ENCODE peak calls at places on chromosomes 4 and X, in nine cellular contexts. R is GM23248, I is PC-3, M is hepatocyte, N is MM.1S, Q is SK-N-SH, K is neural progenitor cell, S is HCT116, F is GM23338. L is an unnamed sample. For H3K4me1, the result is how much of the 10 kb centered on the place peaks cover.

GRCh38 chr4:98566491-98567008 is 91.9 kb downstream of the TSPAN5 start:
- DNase-seq in I (no peak), S (no peak), R (peak), K (no peak), F (no peak), N (no peak), Q (no peak), M (peak), L (no peak)

GRCh38 chr4:150033937-150034336 is 44.3 kb upstream of the DCLK2 start:
- DNase-seq in K (no peak), N (no peak), Q (no peak), I (peak), M (no peak), R (peak), F (no peak), S (no peak), L (no peak)

GRCh38 chrX:13091111-13091765 is 46.8 kb upstream of the FAM9C start:
- DNase-seq in M (no peak), F (no peak), Q (no peak), R (no peak), N (no peak), K (no peak), S (no peak), I (no peak), L (no peak)

GRCh38 chr4:183142566-183143545 is 43.8 kb downstream of the WWC2 start:
- DNase-seq in R (peak), N (no peak), Q (peak), F (no peak), I (peak), S (no peak), K (no peak), M (peak), L (no peak)

GRCh38 chr4:83212041-83212851 is 72.4 kb downstream of the COQ2 start:
- DNase-seq in I (no peak), M (peak), K (no peak), S (no peak), Q (no peak), F (no peak), R (no peak), N (peak), L (peak)

GRCh38 chr4:152278505-152279301 is 257.2 kb downstream of the FBXW7 start:
- DNase-seq in K (no peak), S (no peak), F (peak), M (peak), I (no peak), R (no peak), Q (no peak), N (no peak), L (no peak)

GRCh38 chr4:57191523-57192034 is 81.4 kb upstream of the IGFBP7 start:
- DNase-seq in R (no peak), I (peak), K (no peak), F (peak), N (no peak), S (no peak), Q (no peak), M (peak), L (no peak)

GRCh38 chr4:40992472-40993298 is 221.7 kb downstream of the APBB2 start:
- DNase-seq in N (no peak), I (peak), Q (no peak), R (peak), F (no peak), M (no peak), K (no peak), S (no peak), L (peak)

GRCh38 chrX:107676559-107677378 is 48.5 kb downstream of the PRPS1 start:
- DNase-seq in M (peak), R (peak), I (peak), K (no peak), Q (peak), F (no peak), N (peak), S (peak), L (peak)

GRCh38 chr4:37754410-37755185 is 68.4 kb upstream of the RELL1 start:
- DNase-seq in N (no peak), S (no peak), R (no peak), K (no peak), M (peak), F (no peak), Q (no peak), I (no peak), L (no peak)

GRCh38 chrX:47191331-47191730 is 2.3 kb upstream of the UBA1 start:
- DNase-seq in K (peak), F (peak), Q (no peak), M (peak), S (peak), N (peak), R (peak), I (peak), L (peak)

GRCh38 chrX:41688835-41689234 is at the start of gene GPR34:
- DNase-seq in N (no peak), K (no peak), M (no peak), F (no peak), S (no peak), R (no peak), Q (no peak), I (no peak), L (no peak)

GRCh38 chr4:99968330-99968729 is 18.3 kb upstream of the H2AZ1 start:
- DNase-seq in I (peak), K (no peak), Q (no peak), M (peak), R (peak), S (no peak), N (no peak), F (peak), L (no peak)

GRCh38 chrX:39873111-39873510 is 224.6 kb downstream of the BCOR start:
- DNase-seq in M (no peak), Q (no peak), K (no peak), N (no peak), S (no peak), I (peak), F (no peak), R (no peak), L (no peak)

GRCh38 chr4:73777612-73778011 is 37.2 kb downstream of the CXCL8 start:
- DNase-seq in N (no peak), S (no peak), I (peak), K (no peak), Q (no peak), F (no peak), R (peak), M (no peak), L (no peak)

GRCh38 chr4:97720869-97721432 is 422.3 kb downstream of the STPG2 start:
- DNase-seq in I (peak), S (peak), K (peak), Q (peak), F (peak), M (peak), N (peak), R (no peak), L (no peak)

GRCh38 chrX:147875866-147876596 is 35.7 kb upstream of the FMR1 start:
- DNase-seq in Q (no peak), S (no peak), I (no peak), F (no peak), M (peak), K (no peak), R (no peak), N (peak), L (no peak)

GRCh38 chrX:20372533-20372932 is 105.8 kb upstream of the RPS6KA3 start:
- DNase-seq in N (no peak), R (peak), Q (no peak), I (peak), F (no peak), K (no peak), S (no peak), M (no peak), L (no peak)

GRCh38 chr4:127505203-127505602 is 127.6 kb upstream of the INTU start:
- DNase-seq in N (no peak), Q (peak), I (no peak), K (no peak), M (peak), F (no peak), S (no peak), R (peak), L (no peak)

GRCh38 chr4:118989098-118990080 is 100.7 kb downstream of the SYNPO2 start:
- DNase-seq in M (no peak), N (no peak), S (no peak), F (no peak), Q (no peak), I (peak), K (no peak), R (peak), L (no peak)

GRCh38 chr4:140152015-140152703 is 1.8 kb downstream of the MAML3 start:
- DNase-seq in F (peak), K (peak), R (peak), M (peak), Q (peak), S (peak), N (peak), I (peak), L (peak)

GRCh38 chrX:113514906-113515305 is 674.3 kb upstream of the AMOT start:
- DNase-seq in F (peak), M (peak), R (no peak), S (no peak), I (no peak), K (no peak), Q (no peak), N (no peak), L (no peak)

GRCh38 chr4:86416081-86416480 is 56.2 kb upstream of the MAPK10 start:
- DNase-seq in Q (no peak), K (no peak), S (no peak), N (no peak), M (no peak), I (no peak), R (no peak), F (no peak), L (no peak)

GRCh38 chrX:147069926-147070325 is 255.4 kb upstream of the CXorf51A start:
- DNase-seq in I (peak), N (no peak), S (no peak), K (no peak), Q (no peak), M (no peak), R (no peak), F (no peak), L (no peak)

GRCh38 chr4:8540072-8540471 is 40.1 kb upstream of the GPR78 start:
- DNase-seq in I (no peak), K (no peak), F (no peak), S (no peak), N (peak), Q (no peak), R (no peak), M (no peak), L (no peak)

GRCh38 chr4:8539661-8540060 is 40.5 kb upstream of the GPR78 start:
- DNase-seq in S (no peak), I (no peak), R (no peak), N (peak), K (no peak), Q (no peak), M (no peak), F (no peak), L (no peak)

GRCh38 chr4:8538076-8538702 is 42.0 kb upstream of the GPR78 start:
- DNase-seq in K (no peak), S (no peak), R (no peak), Q (no peak), N (no peak), M (no peak), F (no peak), I (no peak), L (no peak)

GRCh38 chr4:8540586-8540985 is 39.6 kb upstream of the GPR78 start:
- DNase-seq in F (no peak), S (no peak), M (no peak), R (no peak), I (no peak), N (no peak), K (no peak), Q (no peak), L (no peak)

DNA sequence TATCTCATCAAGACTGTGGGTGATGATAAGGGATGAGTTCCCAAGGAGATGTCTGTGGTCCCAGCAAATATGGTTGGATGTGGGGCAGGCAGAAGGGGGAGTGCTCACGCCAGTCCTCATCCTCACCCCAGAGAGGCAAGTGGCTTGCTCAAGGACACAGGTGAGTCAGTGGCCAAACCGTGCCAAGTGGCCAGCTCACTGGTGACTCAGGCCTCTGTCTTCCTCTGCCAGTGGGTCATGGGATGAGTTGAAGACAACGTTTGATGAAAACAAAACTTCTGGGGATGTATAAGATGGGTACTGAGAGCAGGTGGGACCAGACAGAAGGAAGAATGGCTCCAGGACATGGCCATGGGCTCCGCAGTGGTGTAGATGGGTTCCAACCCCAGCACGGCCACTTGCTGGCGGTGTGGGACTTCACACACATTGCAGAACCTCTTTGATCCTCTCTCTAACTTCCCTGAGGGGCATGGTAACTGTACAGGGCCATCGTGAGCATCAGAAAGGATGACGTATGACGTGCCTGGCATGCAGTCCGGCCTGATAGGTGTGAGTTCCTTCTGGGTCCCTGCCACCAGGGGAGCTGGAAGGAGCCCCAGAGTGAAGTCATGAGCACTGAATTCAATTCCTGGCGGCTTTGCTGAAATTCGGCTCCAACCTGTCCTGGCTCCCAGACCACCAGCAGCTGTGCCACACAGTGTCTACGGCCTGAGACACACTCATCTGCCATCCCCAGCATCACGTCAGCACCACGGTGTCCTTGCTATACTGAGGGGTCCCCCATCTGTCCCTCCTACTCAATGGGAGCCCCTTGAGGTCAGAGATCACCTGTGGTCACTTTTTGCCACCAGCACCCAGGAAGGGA is 41.3 kb upstream of the GPR78 start:
- DNase-seq in S (peak), K (no peak), R (peak), Q (no peak), F (no peak), M (no peak), N (no peak), I (peak), L (no peak)
- H3K4me1 ChIP-seq in S (under half), K (under half), R (under half), Q (under half), F (under half), M (under half), N (under half), I (half or more), L (under half)

DNA sequence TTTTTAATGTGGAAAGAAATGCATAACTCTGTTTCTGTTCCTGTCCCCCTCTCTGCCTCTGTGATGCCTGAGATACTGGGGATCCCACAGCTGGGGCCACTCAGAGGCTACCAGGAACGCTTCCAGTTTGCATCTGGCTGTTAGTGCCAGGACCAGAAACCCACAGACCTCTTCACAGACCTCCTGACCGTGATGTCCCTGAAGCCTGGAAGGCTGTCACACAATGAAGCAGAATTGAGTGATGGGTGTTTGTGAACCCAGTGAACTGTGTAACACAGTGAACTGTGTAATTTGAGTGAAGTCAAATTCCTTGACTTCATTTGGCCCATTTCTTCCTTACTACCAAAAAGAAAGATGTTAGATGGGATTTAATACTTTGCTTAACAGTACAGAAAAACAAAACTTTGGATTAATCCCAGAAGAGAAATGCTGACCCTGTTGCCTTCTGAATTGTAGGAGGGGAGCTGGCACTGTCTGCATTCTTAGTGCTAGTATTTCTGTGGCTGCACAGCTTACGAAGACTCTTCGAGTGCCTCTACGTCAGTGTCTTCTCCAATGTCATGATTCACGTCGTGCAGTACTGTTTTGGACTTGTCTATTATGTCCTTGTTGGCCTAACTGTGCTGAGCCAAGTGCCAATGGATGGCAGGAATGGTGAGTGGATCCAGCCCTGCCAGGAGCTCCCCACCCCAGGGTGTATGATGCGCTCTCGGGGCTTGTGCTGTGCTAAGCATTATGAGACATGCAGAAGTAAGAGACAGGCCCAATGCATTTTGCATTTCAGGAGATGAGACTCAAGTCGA is 17.8 kb downstream of the SRD5A3 start:
- DNase-seq in K (peak), F (no peak), S (no peak), R (no peak), N (no peak), I (no peak), M (no peak), Q (no peak), L (no peak)
- TF ChIP-seq EZH2phosphoT487 in K (no peak), F (no peak), S (no peak), R (no peak), N (no peak), I (no peak), M (no peak), Q (no peak), L (no peak)

DNA sequence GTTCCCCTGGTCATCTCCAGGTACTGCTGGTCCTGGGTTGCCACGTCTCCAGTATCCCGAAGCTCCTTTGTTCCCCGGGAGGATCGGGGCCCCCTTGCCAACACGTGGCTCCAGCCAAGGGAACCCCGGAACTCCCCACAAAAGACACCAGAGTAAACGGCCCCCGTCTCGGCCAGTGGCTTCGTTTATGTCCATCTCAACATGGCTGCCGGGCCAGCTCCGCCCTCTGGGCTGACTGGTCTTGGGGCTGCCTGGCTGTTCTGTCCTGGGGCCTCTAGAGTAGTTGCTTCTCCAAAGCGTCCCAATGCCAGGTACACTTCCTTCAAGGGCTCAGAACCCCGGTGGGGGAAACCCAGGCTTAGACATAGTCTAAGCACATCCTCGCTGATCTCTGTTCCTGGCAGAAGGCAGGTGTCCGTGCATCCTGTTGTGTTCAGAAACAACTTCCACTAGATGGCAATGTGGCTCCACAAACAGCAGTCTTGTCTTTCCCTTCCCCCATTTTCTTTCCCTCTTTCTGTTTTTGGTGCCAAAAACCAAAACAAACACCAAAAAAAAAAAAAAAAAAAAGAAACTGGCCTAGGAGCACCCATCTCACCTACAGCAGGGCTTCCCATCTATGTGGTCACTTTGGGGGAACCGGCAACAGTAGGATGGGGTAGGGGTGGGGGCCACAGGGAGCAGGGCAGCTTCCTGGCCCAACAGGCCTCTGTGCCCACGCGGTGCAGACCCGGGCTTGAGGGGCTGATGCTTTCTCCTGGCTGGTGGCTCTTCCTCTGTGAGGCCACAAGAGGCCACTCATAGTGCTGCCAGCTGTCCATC is 35.3 kb downstream of the NBDY start:
- DNase-seq in M (peak), R (peak), N (peak), S (peak), I (peak), K (peak), F (peak), Q (peak), L (peak)
- H3K4me2 ChIP-seq in M (no peak), R (no peak), N (peak), S (no peak), I (no peak), K (peak), F (no peak), Q (peak), L (peak)

GRCh38 chr4:166887457-166887856 is 346.8 kb downstream of the SPOCK3 start:
- DNase-seq in N (no peak), Q (no peak), R (no peak), I (no peak), K (no peak), F (no peak), S (no peak), M (no peak), L (no peak)
- H3K4me1 ChIP-seq in N (under half), Q (under half), R (under half), I (under half), K (under half), F (under half), S (under half), M (under half), L (under half)

GRCh38 chrX:31547816-31548215 is 476.0 kb upstream of the FTHL17 start:
- DNase-seq in I (no peak), Q (no peak), S (no peak), K (no peak), R (no peak), N (no peak), F (no peak), M (no peak), L (no peak)

GRCh38 chrX:31546130-31546529 is 474.3 kb upstream of the FTHL17 start:
- DNase-seq in K (no peak), Q (no peak), I (no peak), M (no peak), F (no peak), S (no peak), R (peak), N (no peak), L (no peak)

GRCh38 chrX:31547416-31547815 is 475.6 kb upstream of the FTHL17 start:
- DNase-seq in R (peak), Q (no peak), K (no peak), M (no peak), I (no peak), F (no peak), N (no peak), S (no peak), L (no peak)

GRCh38 chrX:31551913-31552312 is 480.1 kb upstream of the FTHL17 start:
- DNase-seq in Q (no peak), F (no peak), K (no peak), M (no peak), I (no peak), R (no peak), S (no peak), N (no peak), L (no peak)

DNA sequence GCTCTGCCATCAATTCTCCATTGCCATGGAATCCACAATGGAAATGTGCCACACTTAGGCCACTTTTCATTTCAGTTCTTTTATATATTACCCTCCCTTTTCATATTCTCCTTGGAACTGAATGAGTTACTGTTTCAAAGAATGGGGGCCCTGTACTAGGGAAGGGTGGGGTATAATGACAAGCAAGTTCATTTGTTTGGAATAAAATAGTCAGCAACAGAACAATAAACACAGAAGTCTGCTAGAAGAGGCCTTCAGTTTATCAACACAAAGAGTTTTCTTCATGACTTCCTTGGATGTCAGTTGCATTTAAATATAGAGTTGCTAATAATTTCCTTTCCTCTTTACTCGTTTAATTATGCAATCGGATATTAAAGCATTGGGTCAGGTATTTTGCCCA is 478.3 kb upstream of the FTHL17 start:
- DNase-seq in F (no peak), K (no peak), Q (no peak), N (no peak), I (no peak), M (no peak), R (no peak), S (no peak), L (no peak)
- TF ChIP-seq EZH2phosphoT487 in F (no peak), K (no peak), Q (no peak), N (no peak), I (no peak), M (no peak), R (no peak), S (no peak), L (no peak)

DNA sequence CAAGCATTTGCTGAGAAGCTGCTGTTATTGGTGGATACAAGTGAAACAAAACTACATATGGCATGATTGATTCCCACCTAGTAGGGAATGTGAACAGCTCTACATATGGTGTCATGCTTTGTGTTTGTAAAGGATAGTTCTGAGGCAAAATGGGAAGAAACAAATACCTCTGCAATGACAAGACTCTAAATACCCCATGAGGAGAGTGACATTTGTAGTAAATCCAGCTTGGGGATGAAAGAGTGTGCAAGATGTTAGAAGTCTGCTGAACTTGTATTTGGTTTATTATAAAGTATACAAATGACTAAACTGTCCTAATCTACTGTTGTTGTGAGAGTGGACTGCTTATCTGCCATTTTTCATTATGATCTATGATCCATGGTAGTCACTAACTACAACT is 120.8 kb upstream of the HS3ST1 start:
- DNase-seq in I (no peak), S (no peak), N (no peak), F (no peak), Q (no peak), R (no peak), M (no peak), K (no peak), L (no peak)
- H3K4me2 ChIP-seq in I (peak), S (peak), N (no peak), F (no peak), Q (no peak), R (no peak), M (no peak), K (no peak), L (no peak)

L was measured in OCI-LY7.